ENCODE peak calls at places on chromosomes 5 and 9, in five cellular contexts. S, A, O, F and B are unnamed samples.

GRCh38 chr9:127168756-127169506 is 46.5 kb upstream of the ANGPTL2 start:
- DNase-seq in S (no peak), A (no peak), O (no peak), F (no peak), B (peak)

GRCh38 chr5:8710426-8710930 is 835.4 kb downstream of the SEMA5A start:
- DNase-seq in S (no peak), O (no peak), A (no peak), F (no peak), B (no peak)

GRCh38 chr5:110651507-110651906 is 75.0 kb downstream of the TMEM232 start:
- DNase-seq in F (no peak), S (no peak), O (no peak), A (peak), B (no peak)

GRCh38 chr5:78287833-78288232 is 6.7 kb downstream of the AP3B1 start:
- DNase-seq in O (no peak), A (peak), F (peak), S (no peak), B (no peak)

GRCh38 chr9:19232830-19233194 is 2.3 kb downstream of the DENND4C start:
- DNase-seq in A (peak), S (no peak), O (no peak), F (peak), B (no peak)

GRCh38 chr5:94901071-94901979 is 282.9 kb downstream of the SLF1 start:
- DNase-seq in S (no peak), A (peak), O (no peak), F (peak), B (no peak)

GRCh38 chr5:63456279-63456678 is 506.0 kb downstream of the HTR1A start:
- DNase-seq in O (no peak), F (peak), S (no peak), A (no peak), B (no peak)

GRCh38 chr5:151249280-151249679 is 3.7 kb upstream of the GM2A start:
- DNase-seq in O (no peak), F (no peak), A (no peak), S (no peak), B (no peak)

GRCh38 chr9:80615964-80616363 is 1044.2 kb downstream of the TLE4 start:
- DNase-seq in A (peak), F (no peak), S (no peak), O (no peak), B (no peak)

GRCh38 chr5:11557063-11557462 is 347.2 kb downstream of the CTNND2 start:
- DNase-seq in S (no peak), O (no peak), F (no peak), A (no peak), B (no peak)

GRCh38 chr9:95143591-95144561 is 173.6 kb downstream of the FANCC start:
- DNase-seq in O (no peak), S (no peak), F (no peak), A (peak), B (no peak)

GRCh38 chr5:149240354-149240998 is 31.2 kb upstream of the AFAP1L1 start:
- DNase-seq in A (no peak), O (no peak), F (no peak), S (peak), B (no peak)

GRCh38 chr9:87578625-87579024 is 81.0 kb downstream of the DAPK1 start:
- DNase-seq in F (no peak), A (peak), S (no peak), O (no peak), B (no peak)

GRCh38 chr5:74325866-74326265 is 314.7 kb downstream of the ENC1 start:
- DNase-seq in F (peak), S (no peak), O (no peak), A (peak), B (no peak)

GRCh38 chr5:161676109-161676508 is 9.4 kb upstream of the GABRA6 start:
- DNase-seq in S (no peak), O (no peak), F (peak), A (no peak), B (no peak)
- TF ChIP-seq CTCF in S (no peak), O (peak), F (peak), A (no peak), B (peak)

GRCh38 chr5:176674799-176675198 is 27.5 kb downstream of the TSPAN17 start:
- DNase-seq in O (no peak), A (no peak), F (no peak), S (no peak), B (no peak)

GRCh38 chr5:176671890-176672615 is 24.8 kb downstream of the TSPAN17 start:
- DNase-seq in S (no peak), A (no peak), O (no peak), F (no peak), B (no peak)

GRCh38 chr5:176676361-176676824 is 29.1 kb downstream of the TSPAN17 start:
- DNase-seq in O (no peak), F (peak), S (no peak), A (peak), B (no peak)

GRCh38 chr5:176675676-176676360 is 28.5 kb downstream of the TSPAN17 start:
- DNase-seq in A (peak), S (no peak), F (peak), O (no peak), B (no peak)

DNA sequence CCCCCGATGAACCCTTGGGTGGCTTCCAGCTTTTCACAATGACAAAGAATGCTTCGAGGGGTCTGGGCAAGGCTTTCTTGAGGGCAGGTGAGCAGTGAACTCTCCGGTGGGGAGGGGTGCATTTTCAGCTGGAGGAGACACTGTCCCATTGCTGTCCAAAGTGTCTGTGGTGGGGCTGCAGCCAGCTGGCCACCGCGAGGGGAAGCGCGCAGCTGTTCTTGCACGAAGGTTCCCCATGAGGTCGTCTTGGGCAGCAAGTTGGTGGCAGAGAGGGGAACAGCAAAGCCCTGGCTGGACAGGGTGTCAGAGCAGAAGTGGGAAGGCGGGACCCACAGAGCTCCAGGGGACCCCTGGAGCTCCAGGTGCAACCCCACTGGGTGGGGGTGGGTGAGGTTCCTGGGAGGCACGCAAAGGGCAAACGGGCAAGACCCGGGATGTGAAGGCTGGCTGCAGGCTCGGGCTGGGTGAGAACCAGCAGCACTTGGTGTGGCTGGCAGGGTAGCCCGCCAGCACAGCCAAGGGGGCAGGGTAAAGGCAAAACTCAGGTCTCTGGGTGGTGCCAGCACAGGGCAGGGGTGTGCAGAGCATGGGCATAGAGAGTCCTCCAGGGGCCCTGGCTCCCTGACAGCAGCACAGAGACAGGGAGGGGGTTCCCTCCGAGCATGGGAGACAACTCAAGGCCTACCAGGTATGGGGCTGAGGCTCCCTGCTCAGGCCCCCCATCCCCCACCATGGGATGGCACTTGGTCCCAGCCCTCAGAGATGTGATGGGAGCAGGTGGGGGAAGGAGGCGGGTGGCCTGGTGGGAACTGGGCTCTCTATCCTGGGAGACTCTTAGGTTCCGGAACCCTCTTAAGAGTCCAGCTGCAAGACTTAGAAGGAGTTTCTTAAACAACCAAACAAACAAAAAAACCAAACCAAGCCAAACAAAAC is 26.6 kb downstream of the TSPAN17 start:
- DNase-seq in F (no peak), O (no peak), A (no peak), S (no peak), B (no peak)
- TF ChIP-seq CTCF in F (no peak), O (no peak), A (no peak), S (no peak), B (no peak)

DNA sequence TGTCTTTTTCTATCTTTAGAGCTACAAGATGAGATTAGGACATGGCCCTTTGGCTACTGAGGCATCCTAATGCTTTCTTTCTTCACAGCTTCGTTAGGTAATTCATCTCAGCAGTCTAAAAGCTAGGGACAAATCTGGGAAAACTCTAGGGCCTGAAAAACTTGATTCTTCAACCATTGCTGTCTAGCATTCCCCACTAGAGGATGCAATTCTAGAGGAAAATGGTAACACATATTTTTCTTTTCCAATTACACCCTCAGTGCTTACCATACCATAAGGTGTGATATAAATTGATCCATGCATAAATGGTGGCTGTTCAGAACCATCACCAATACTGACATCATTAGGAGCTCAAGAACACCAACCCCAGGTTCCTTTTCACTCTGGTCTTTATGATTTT is 525.8 kb upstream of the TRPC7 start:
- DNase-seq in F (no peak), A (no peak), S (no peak), O (no peak), B (no peak)
- TF ChIP-seq CTCF in F (no peak), A (no peak), S (no peak), O (no peak), B (no peak)

GRCh38 chr5:126234563-126235195 is 188.5 kb upstream of the GRAMD2B start:
- DNase-seq in S (no peak), F (peak), A (peak), O (no peak), B (no peak)
- TF ChIP-seq CTCF in S (no peak), F (peak), A (peak), O (peak), B (peak)

GRCh38 chr5:96175090-96175489 is 213.4 kb upstream of the ELL2 start:
- DNase-seq in A (no peak), F (peak), S (no peak), O (no peak), B (no peak)
- TF ChIP-seq CTCF in A (no peak), F (peak), S (peak), O (peak), B (peak)

GRCh38 chr5:127375124-127375523 is 84.5 kb downstream of the MEGF10 start:
- DNase-seq in F (no peak), O (no peak), S (no peak), A (no peak), B (no peak)

GRCh38 chr5:127367912-127368468 is 77.4 kb downstream of the MEGF10 start:
- DNase-seq in O (no peak), F (peak), A (no peak), S (no peak), B (no peak)

GRCh38 chr5:127369772-127370171 is 79.2 kb downstream of the MEGF10 start:
- DNase-seq in A (no peak), S (no peak), O (no peak), F (no peak), B (no peak)

DNA sequence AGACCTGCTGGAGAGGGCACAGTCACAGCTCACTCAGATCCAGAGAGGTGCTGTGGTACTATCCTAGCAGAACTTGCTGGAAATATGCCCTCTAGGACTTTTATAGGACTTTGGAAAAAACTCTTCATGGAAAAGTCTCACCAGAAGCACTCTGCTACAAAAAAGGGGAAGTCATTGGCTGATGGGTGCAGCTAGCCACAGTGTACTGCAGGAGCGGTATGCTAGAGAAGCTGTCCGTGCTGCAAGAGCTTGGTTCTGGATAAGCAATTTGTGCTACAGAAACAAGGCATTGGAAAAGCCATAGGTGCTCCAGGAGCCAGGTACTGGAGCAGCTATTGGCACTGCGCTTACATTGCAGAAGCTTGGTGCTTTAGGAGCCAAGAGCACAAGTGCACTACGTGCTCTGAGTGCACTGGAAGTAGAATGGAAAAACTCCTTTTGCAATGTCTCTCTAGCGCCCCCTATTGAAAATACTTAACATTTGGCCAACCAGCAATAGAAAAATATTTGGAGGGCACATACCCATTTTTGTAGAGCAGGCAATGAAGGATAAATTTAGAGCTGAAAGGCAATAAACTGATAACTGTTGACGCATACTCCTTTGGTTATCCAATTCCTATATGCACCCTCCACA is 83.4 kb downstream of the MEGF10 start:
- DNase-seq in O (no peak), A (no peak), S (no peak), F (no peak), B (no peak)
- TF ChIP-seq CTCF in O (peak), A (peak), S (no peak), F (peak), B (peak)

GRCh38 chr5:141399555-141400258 is 2.0 kb downstream of the PCDHGB5 start:
- DNase-seq in F (no peak), O (no peak), S (no peak), A (no peak), B (no peak)

GRCh38 chr5:141403387-141403786 is 809 bp downstream of the PCDHGA9 start:
- DNase-seq in O (no peak), A (no peak), F (no peak), S (no peak), B (no peak)

GRCh38 chr5:141398608-141399007 is 861 bp downstream of the PCDHGB5 start:
- DNase-seq in A (no peak), O (no peak), S (no peak), F (no peak), B (no peak)

DNA sequence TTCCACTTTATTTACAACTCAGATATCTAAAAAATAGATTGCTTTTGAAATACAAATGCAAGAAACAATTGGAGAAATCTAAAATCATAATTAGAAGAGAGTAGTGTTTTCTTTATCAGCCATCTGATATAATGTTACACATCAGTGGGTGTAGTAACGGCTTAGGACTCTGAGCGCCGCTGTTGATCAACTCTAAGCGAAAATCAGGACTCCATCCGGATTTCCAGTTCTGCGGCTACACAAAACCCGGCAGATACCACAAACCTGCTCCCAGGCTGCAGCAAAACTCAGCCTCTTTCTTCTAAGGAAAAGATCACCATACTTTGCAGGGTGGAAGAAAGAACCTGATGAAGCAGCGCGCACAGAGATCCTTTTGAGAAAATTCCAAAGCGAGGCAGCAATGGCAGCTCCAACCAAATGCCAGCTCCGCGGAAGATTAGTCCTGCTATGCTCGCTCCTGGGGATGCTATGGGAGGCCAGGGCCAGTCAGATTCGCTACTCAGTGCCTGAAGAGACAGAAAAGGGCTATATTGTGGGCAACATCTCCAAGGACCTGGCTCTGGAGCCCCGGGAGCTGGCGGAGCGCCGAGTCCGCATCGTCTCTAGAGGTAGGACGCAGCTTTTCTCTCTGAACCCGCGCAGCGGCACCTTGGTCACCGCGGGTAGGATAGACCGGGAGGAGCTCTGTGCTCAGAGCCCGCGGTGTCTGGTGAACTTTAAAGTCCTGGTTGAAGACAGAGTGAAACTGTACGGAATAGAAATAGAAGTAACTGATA is at the start of gene PCDHGA9:
- DNase-seq in O (no peak), S (no peak), A (peak), F (peak), B (peak)
- TF ChIP-seq CTCF in O (no peak), S (no peak), A (peak), F (no peak), B (peak)

GRCh38 chr9:114078781-114079156 is 669 bp upstream of the AMBP start:
- DNase-seq in A (no peak), S (no peak), O (no peak), F (no peak), B (no peak)

GRCh38 chr9:114078021-114078780 is at the start of gene AMBP:
- DNase-seq in F (no peak), A (no peak), O (peak), S (no peak), B (no peak)

GRCh38 chr9:114075602-114076001 is 2.5 kb downstream of the AMBP start:
- DNase-seq in A (no peak), F (no peak), S (no peak), O (no peak), B (no peak)

GRCh38 chr9:114077162-114077837 is 800 bp downstream of the AMBP start:
- DNase-seq in F (no peak), S (no peak), O (no peak), A (no peak), B (no peak)

DNA sequence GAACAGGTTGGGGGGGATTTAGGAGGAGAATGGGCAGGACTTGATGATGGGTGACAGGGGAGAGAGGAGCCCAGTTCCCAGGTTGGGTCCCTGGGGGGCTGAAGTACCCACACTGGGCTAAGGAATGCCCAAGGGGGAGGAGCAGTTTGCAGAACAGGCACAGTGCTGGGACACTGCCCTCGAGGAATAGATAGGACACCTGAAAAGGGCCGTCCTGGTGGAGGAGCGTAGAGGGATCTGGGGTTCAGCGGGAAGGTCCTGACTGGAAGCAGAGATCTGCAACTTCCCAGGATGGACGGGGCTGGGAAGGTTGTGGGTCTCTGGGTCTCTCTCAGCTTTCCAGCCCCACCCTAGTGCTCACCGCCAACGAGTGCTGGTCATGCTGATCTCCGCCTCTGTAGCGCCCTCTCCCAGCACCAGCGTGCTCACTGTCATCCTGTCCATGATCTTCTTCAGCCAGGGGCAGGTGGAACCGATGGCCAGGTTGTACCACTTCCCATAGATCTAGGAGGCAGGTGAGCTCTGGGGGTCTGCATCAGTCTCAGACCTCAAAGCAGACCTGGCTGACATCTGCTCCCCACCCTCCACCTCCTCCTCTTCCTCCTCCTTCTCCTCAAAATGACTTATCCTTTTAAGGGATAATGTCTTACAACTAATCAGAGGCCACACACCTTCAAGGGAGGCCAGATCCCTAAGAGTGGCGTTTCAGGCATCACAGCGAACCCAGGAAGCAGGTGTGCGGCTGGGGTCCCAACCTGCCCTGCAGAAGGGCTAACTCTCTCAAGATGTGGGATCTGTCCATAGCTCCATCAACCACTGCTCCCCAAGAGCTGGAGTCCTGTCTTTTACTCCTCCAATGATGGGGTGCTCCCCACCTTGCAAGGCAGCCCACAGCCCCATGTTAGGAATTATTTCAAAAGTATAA is 1.6 kb downstream of the AMBP start:
- DNase-seq in A (no peak), F (no peak), S (no peak), O (no peak), B (no peak)
- TF ChIP-seq CTCF in A (no peak), F (no peak), S (no peak), O (no peak), B (no peak)